ENCODE peak calls at places on chromosomes 13 and 19, in nine cellular contexts. One of them, this sample, is unnamed.

GRCh38 chr19:37909661-37910199 is 2.7 kb downstream of the SIPA1L3 start:
- DNase-seq in CD8-positive, alpha-beta T cell: no peak
- DNase-seq in cardiac muscle cell: no peak
- DNase-seq in tibial nerve: no peak
- DNase-seq in hepatocyte: no peak
- DNase-seq in ovary: no peak
- DNase-seq in lung: no peak
- DNase-seq in suprapubic skin: no peak
- DNase-seq in heart left ventricle: no peak
- DNase-seq in this sample: no peak

GRCh38 chr13:109787135-109787954 is 962 bp upstream of the IRS2 start:
- DNase-seq in cardiac muscle cell: peak; percentile 56
- DNase-seq in hepatocyte: peak; percentile 67
- DNase-seq in tibial nerve: no peak
- DNase-seq in ovary: peak; percentile 73
- DNase-seq in CD8-positive, alpha-beta T cell: no peak
- DNase-seq in lung: no peak
- DNase-seq in suprapubic skin: peak; percentile 77
- DNase-seq in heart left ventricle: peak; percentile 55
- DNase-seq in this sample: no peak

GRCh38 chr19:58544591-58545285 is 874 bp downstream of the TRIM28 start:
- DNase-seq in CD8-positive, alpha-beta T cell: peak; percentile 63
- DNase-seq in cardiac muscle cell: peak; percentile 66
- DNase-seq in tibial nerve: no peak
- DNase-seq in suprapubic skin: no peak
- DNase-seq in hepatocyte: peak; percentile 88
- DNase-seq in heart left ventricle: peak; percentile 48
- DNase-seq in lung: no peak
- DNase-seq in ovary: no peak
- DNase-seq in this sample: no peak

GRCh38 chr19:11763117-11763516 is 3.7 kb upstream of the ZNF441 start:
- DNase-seq in ovary: no peak
- DNase-seq in cardiac muscle cell: no peak
- DNase-seq in suprapubic skin: no peak
- DNase-seq in CD8-positive, alpha-beta T cell: no peak
- DNase-seq in hepatocyte: no peak
- DNase-seq in heart left ventricle: no peak
- DNase-seq in lung: no peak
- DNase-seq in tibial nerve: no peak
- DNase-seq in this sample: no peak

GRCh38 chr19:31955061-31955460 is 390.3 kb upstream of the ZNF507 start:
- DNase-seq in hepatocyte: no peak
- DNase-seq in cardiac muscle cell: no peak
- DNase-seq in ovary: no peak
- DNase-seq in suprapubic skin: no peak
- DNase-seq in tibial nerve: no peak
- DNase-seq in CD8-positive, alpha-beta T cell: no peak
- DNase-seq in heart left ventricle: no peak
- DNase-seq in lung: no peak
- DNase-seq in this sample: no peak

GRCh38 chr13:100550433-100550832 is 38.2 kb downstream of the GGACT start:
- DNase-seq in suprapubic skin: no peak
- DNase-seq in tibial nerve: no peak
- DNase-seq in ovary: peak; percentile 73
- DNase-seq in heart left ventricle: peak; percentile 64
- DNase-seq in lung: no peak
- DNase-seq in hepatocyte: peak; percentile 49
- DNase-seq in CD8-positive, alpha-beta T cell: no peak
- DNase-seq in cardiac muscle cell: peak; percentile 72
- DNase-seq in this sample: no peak

GRCh38 chr19:39514840-39515550 is at the start of gene SELENOV:
- DNase-seq in ovary: peak; percentile 44
- DNase-seq in CD8-positive, alpha-beta T cell: no peak
- DNase-seq in lung: no peak
- DNase-seq in suprapubic skin: no peak
- DNase-seq in cardiac muscle cell: no peak
- DNase-seq in tibial nerve: no peak
- DNase-seq in hepatocyte: peak; percentile 61
- DNase-seq in heart left ventricle: no peak
- DNase-seq in this sample: peak; percentile 27

GRCh38 chr13:73215807-73216206 is 157.0 kb downstream of the KLF5 start:
- DNase-seq in CD8-positive, alpha-beta T cell: no peak
- DNase-seq in tibial nerve: no peak
- DNase-seq in suprapubic skin: no peak
- DNase-seq in ovary: no peak
- DNase-seq in heart left ventricle: no peak
- DNase-seq in hepatocyte: no peak
- DNase-seq in cardiac muscle cell: peak; percentile 27
- DNase-seq in lung: no peak
- DNase-seq in this sample: no peak

GRCh38 chr13:89755729-89756492 is 1591.6 kb upstream of the MIR17HG start:
- DNase-seq in cardiac muscle cell: no peak
- DNase-seq in suprapubic skin: no peak
- DNase-seq in tibial nerve: no peak
- DNase-seq in ovary: no peak
- DNase-seq in lung: no peak
- DNase-seq in heart left ventricle: no peak
- DNase-seq in CD8-positive, alpha-beta T cell: no peak
- DNase-seq in hepatocyte: no peak
- DNase-seq in this sample: no peak

GRCh38 chr19:8045872-8046568 is 6.5 kb upstream of the CCL25 start:
- DNase-seq in heart left ventricle: no peak
- DNase-seq in hepatocyte: no peak
- DNase-seq in ovary: no peak
- DNase-seq in CD8-positive, alpha-beta T cell: no peak
- DNase-seq in cardiac muscle cell: no peak
- DNase-seq in lung: no peak
- DNase-seq in tibial nerve: no peak
- DNase-seq in suprapubic skin: no peak
- DNase-seq in this sample: no peak

GRCh38 chr13:82129281-82129680 is 1753.0 kb downstream of the SLITRK1 start:
- DNase-seq in lung: no peak
- DNase-seq in heart left ventricle: no peak
- DNase-seq in tibial nerve: no peak
- DNase-seq in suprapubic skin: no peak
- DNase-seq in hepatocyte: no peak
- DNase-seq in ovary: no peak
- DNase-seq in cardiac muscle cell: no peak
- DNase-seq in CD8-positive, alpha-beta T cell: no peak
- DNase-seq in this sample: no peak

GRCh38 chr19:40252395-40252794 is 25.9 kb upstream of the CCNP start:
- DNase-seq in CD8-positive, alpha-beta T cell: no peak
- DNase-seq in ovary: no peak
- DNase-seq in hepatocyte: no peak
- DNase-seq in heart left ventricle: no peak
- DNase-seq in lung: no peak
- DNase-seq in tibial nerve: no peak
- DNase-seq in suprapubic skin: no peak
- DNase-seq in cardiac muscle cell: no peak
- DNase-seq in this sample: no peak

GRCh38 chr13:48253849-48254248 is 20.8 kb downstream of the ITM2B start:
- DNase-seq in suprapubic skin: no peak
- DNase-seq in lung: no peak
- DNase-seq in tibial nerve: no peak
- DNase-seq in CD8-positive, alpha-beta T cell: no peak
- DNase-seq in cardiac muscle cell: no peak
- DNase-seq in ovary: no peak
- DNase-seq in hepatocyte: no peak
- DNase-seq in heart left ventricle: no peak
- DNase-seq in this sample: no peak

GRCh38 chr13:73973156-73973555 is 161.0 kb downstream of the KLF12 start:
- DNase-seq in CD8-positive, alpha-beta T cell: no peak
- DNase-seq in cardiac muscle cell: no peak
- DNase-seq in ovary: no peak
- DNase-seq in suprapubic skin: no peak
- DNase-seq in lung: no peak
- DNase-seq in hepatocyte: no peak
- DNase-seq in heart left ventricle: no peak
- DNase-seq in tibial nerve: no peak
- DNase-seq in this sample: no peak

GRCh38 chr13:48858122-48858521 is 117.6 kb upstream of the FNDC3A start:
- DNase-seq in ovary: no peak
- DNase-seq in lung: no peak
- DNase-seq in tibial nerve: no peak
- DNase-seq in heart left ventricle: no peak
- DNase-seq in suprapubic skin: no peak
- DNase-seq in CD8-positive, alpha-beta T cell: no peak
- DNase-seq in hepatocyte: no peak
- DNase-seq in cardiac muscle cell: peak; percentile 9
- DNase-seq in this sample: no peak

GRCh38 chr13:30355839-30356238 is 48.5 kb upstream of the KATNAL1 start:
- DNase-seq in tibial nerve: no peak
- DNase-seq in suprapubic skin: no peak
- DNase-seq in ovary: no peak
- DNase-seq in cardiac muscle cell: no peak
- DNase-seq in CD8-positive, alpha-beta T cell: no peak
- DNase-seq in hepatocyte: no peak
- DNase-seq in lung: no peak
- DNase-seq in heart left ventricle: no peak
- DNase-seq in this sample: no peak

GRCh38 chr13:30353601-30354000 is 46.2 kb upstream of the KATNAL1 start:
- DNase-seq in suprapubic skin: no peak
- DNase-seq in tibial nerve: no peak
- DNase-seq in lung: no peak
- DNase-seq in CD8-positive, alpha-beta T cell: no peak
- DNase-seq in ovary: no peak
- DNase-seq in hepatocyte: no peak
- DNase-seq in cardiac muscle cell: no peak
- DNase-seq in heart left ventricle: no peak
- DNase-seq in this sample: no peak

GRCh38 chr13:30353060-30353459 is 45.7 kb upstream of the KATNAL1 start:
- DNase-seq in cardiac muscle cell: no peak
- DNase-seq in suprapubic skin: no peak
- DNase-seq in tibial nerve: no peak
- DNase-seq in ovary: no peak
- DNase-seq in lung: no peak
- DNase-seq in heart left ventricle: no peak
- DNase-seq in hepatocyte: no peak
- DNase-seq in CD8-positive, alpha-beta T cell: no peak
- DNase-seq in this sample: no peak

GRCh38 chr13:30354481-30355404 is 47.4 kb upstream of the KATNAL1 start:
- DNase-seq in heart left ventricle: no peak
- DNase-seq in CD8-positive, alpha-beta T cell: no peak
- DNase-seq in lung: no peak
- DNase-seq in tibial nerve: no peak
- DNase-seq in suprapubic skin: no peak
- DNase-seq in hepatocyte: peak; percentile 19
- DNase-seq in cardiac muscle cell: no peak
- DNase-seq in ovary: no peak
- DNase-seq in this sample: no peak

GRCh38 chr13:30355405-30355741 is 48.0 kb upstream of the KATNAL1 start:
- DNase-seq in heart left ventricle: peak; percentile 37
- DNase-seq in cardiac muscle cell: no peak
- DNase-seq in ovary: no peak
- DNase-seq in tibial nerve: no peak
- DNase-seq in lung: no peak
- DNase-seq in CD8-positive, alpha-beta T cell: peak; percentile 12
- DNase-seq in suprapubic skin: no peak
- DNase-seq in hepatocyte: peak; percentile 37
- DNase-seq in this sample: peak; percentile 62
- TF ChIP-seq CTCF in heart left ventricle: peak; percentile 52
- TF ChIP-seq CTCF in cardiac muscle cell: peak; percentile 32
- TF ChIP-seq CTCF in ovary: no peak
- TF ChIP-seq CTCF in tibial nerve: peak; percentile 33
- TF ChIP-seq CTCF in lung: no peak
- TF ChIP-seq CTCF in CD8-positive, alpha-beta T cell: peak; percentile 64
- TF ChIP-seq CTCF in suprapubic skin: no peak
- TF ChIP-seq CTCF in hepatocyte: peak; percentile 32
- TF ChIP-seq CTCF in this sample: peak; percentile 87

DNA sequence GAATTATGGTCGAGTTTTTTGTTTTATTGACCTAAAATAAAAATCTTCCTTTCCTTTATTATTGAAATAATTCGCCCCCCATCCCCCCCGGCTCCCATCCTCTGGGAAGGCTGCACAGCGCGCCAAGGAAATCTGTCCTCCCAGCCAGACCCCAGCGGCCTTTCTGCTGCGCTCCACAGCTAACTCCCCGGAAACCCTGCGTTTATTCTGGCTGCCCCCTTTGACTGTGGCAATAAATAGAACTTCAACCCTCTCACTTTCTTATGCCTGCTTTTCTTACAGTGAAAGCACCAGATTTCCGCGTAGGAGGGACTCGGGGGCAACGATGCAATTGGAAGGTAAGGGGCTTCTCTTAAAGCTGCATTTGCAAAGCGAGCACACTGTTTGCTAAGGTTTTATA is 9.7 kb upstream of the C19orf12 start:
- DNase-seq in hepatocyte: no peak
- DNase-seq in CD8-positive, alpha-beta T cell: no peak
- DNase-seq in ovary: no peak
- DNase-seq in suprapubic skin: no peak
- DNase-seq in tibial nerve: no peak
- DNase-seq in heart left ventricle: no peak
- DNase-seq in lung: no peak
- DNase-seq in cardiac muscle cell: no peak
- DNase-seq in this sample: no peak
- H3K4me3 ChIP-seq in hepatocyte: peak overlapping the region; percentile 24
- H3K4me3 ChIP-seq in CD8-positive, alpha-beta T cell: peak overlapping the region; percentile 59
- H3K4me3 ChIP-seq in ovary: no peak overlapping the region
- H3K4me3 ChIP-seq in suprapubic skin: peak overlapping the region; percentile 36
- H3K4me3 ChIP-seq in tibial nerve: no peak overlapping the region
- H3K4me3 ChIP-seq in heart left ventricle: peak overlapping the region; percentile 36
- H3K4me3 ChIP-seq in lung: no peak overlapping the region
- H3K4me3 ChIP-seq in cardiac muscle cell: no peak overlapping the region
- H3K4me3 ChIP-seq in this sample: no peak overlapping the region

DNA sequence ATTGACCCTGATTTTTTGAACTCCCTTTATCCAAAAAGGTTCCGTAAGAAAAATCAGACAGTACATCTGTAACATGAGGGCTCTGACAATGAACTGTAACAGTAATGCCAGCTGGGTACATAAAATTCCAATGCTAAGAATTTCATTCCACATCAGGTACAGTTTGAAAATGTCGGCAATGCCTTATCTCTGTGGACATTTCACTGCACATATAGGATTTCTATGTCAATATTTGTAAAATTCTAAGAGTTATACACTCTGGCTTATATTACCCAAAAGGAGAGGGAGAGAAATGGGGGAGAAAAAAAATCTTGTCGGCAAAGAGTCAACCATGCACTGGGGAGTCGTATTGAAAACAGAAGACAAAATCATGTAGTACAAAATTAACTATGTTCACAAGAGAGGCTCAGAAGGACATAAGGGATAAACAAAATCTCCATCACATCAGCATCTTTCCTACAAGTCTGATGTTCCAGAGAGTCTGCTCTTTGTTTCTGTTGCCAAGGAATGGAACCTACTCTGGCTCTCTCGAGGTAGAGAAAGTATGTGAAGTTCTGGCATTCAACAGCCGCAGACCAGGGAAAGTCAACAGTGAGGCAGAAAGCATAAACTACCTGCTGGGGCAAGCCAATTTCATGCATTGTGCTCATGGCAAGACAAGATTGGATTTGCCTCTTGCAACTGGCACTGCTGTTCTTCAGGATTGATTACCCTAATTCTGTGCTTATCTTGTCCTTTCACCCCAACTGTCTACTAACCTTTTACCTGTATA is 72.3 kb downstream of the STARD13 start:
- DNase-seq in ovary: no peak
- DNase-seq in lung: no peak
- DNase-seq in CD8-positive, alpha-beta T cell: no peak
- DNase-seq in heart left ventricle: no peak
- DNase-seq in cardiac muscle cell: no peak
- DNase-seq in tibial nerve: no peak
- DNase-seq in hepatocyte: no peak
- DNase-seq in suprapubic skin: no peak
- DNase-seq in this sample: no peak
- H3K27me3 ChIP-seq in ovary: no peaks in the 10 kb centered on the region
- H3K27me3 ChIP-seq in lung: no peaks in the 10 kb centered on the region
- H3K27me3 ChIP-seq in CD8-positive, alpha-beta T cell: no peaks in the 10 kb centered on the region
- H3K27me3 ChIP-seq in heart left ventricle: no peaks in the 10 kb centered on the region
- H3K27me3 ChIP-seq in cardiac muscle cell: no peaks in the 10 kb centered on the region
- H3K27me3 ChIP-seq in tibial nerve: no peaks in the 10 kb centered on the region
- H3K27me3 ChIP-seq in hepatocyte: no peaks in the 10 kb centered on the region
- H3K27me3 ChIP-seq in suprapubic skin: no peaks in the 10 kb centered on the region
- H3K27me3 ChIP-seq in this sample: no peaks in the 10 kb centered on the region

GRCh38 chr19:49817964-49818690 is at the start of gene MED25:
- DNase-seq in cardiac muscle cell: peak; percentile 88
- DNase-seq in heart left ventricle: peak; percentile 90
- DNase-seq in hepatocyte: peak; percentile 92
- DNase-seq in lung: peak; percentile 88
- DNase-seq in ovary: peak; percentile 94
- DNase-seq in tibial nerve: peak; percentile 74
- DNase-seq in suprapubic skin: peak; percentile 89
- DNase-seq in CD8-positive, alpha-beta T cell: peak; percentile 85
- DNase-seq in this sample: peak; percentile 94
- TF ChIP-seq CTCF in cardiac muscle cell: no peak
- TF ChIP-seq CTCF in heart left ventricle: no peak
- TF ChIP-seq CTCF in hepatocyte: no peak
- TF ChIP-seq CTCF in lung: no peak
- TF ChIP-seq CTCF in ovary: peak; percentile 61
- TF ChIP-seq CTCF in tibial nerve: no peak
- TF ChIP-seq CTCF in suprapubic skin: peak; percentile 67
- TF ChIP-seq CTCF in CD8-positive, alpha-beta T cell: peak; percentile 19
- TF ChIP-seq CTCF in this sample: no peak

This sample was measured in GM06990.